ENCODE peak calls at places on chromosomes 2 and 18, in four cellular contexts. X is stimulated activated CD4-positive, alpha-beta T cell treated with anti-CD3 and anti-CD28 coated beads, Interleukin-15, amount 100 ng/mL, for 1 hour; R is iPS DF 6.9; W is heart right ventricle. Z is an unnamed sample.

GRCh38 chr2:201781583-201782051 is 884 bp upstream of the ALS2 start:
- DNase-seq in X (no peak), R (no peak), W (no peak), Z (no peak)

GRCh38 chr2:217106650-217107014 is 246.8 kb upstream of the TNP1 start:
- DNase-seq in X (no peak), R (no peak), W (no peak), Z (no peak)

GRCh38 chr2:124254621-124255020 is 229.5 kb downstream of the CNTNAP5 start:
- DNase-seq in X (no peak), R (no peak), W (no peak), Z (no peak)

GRCh38 chr18:23416283-23416682 is 36.8 kb upstream of the RIOK3 start:
- DNase-seq in X (no peak), R (no peak), W (no peak), Z (no peak)

GRCh38 chr2:152835674-152836073 is 117.3 kb downstream of the ARL6IP6 start:
- DNase-seq in X (no peak), R (no peak), W (no peak), Z (no peak)

GRCh38 chr2:237702439-237703397 is 75.3 kb downstream of the LRRFIP1 start:
- DNase-seq in X (no peak), R (no peak), W (peak; percentile 51), Z (no peak)

GRCh38 chr2:88841224-88841929 is 149.9 kb downstream of the RPIA start:
- DNase-seq in X (no peak), R (no peak), W (no peak), Z (no peak)

GRCh38 chr2:105521616-105522015 is 122.8 kb upstream of the FHL2 start:
- DNase-seq in X (no peak), R (no peak), W (no peak), Z (no peak)

GRCh38 chr2:128550801-128551416 is 232.2 kb upstream of the HS6ST1 start:
- DNase-seq in X (no peak), R (no peak), W (no peak), Z (no peak)

GRCh38 chr2:217905906-217906305 is 96.9 kb downstream of the TNS1 start:
- DNase-seq in X (no peak), R (no peak), W (no peak), Z (no peak)

GRCh38 chr2:26630669-26631360 is 10.4 kb downstream of the CIB4 start:
- DNase-seq in X (no peak), R (no peak), W (no peak), Z (no peak)

GRCh38 chr2:50658883-50659282 is 373.0 kb downstream of the NRXN1 start:
- DNase-seq in X (no peak), R (no peak), W (no peak), Z (no peak)

GRCh38 chr2:150698016-150698661 is 210.7 kb upstream of the RND3 start:
- DNase-seq in X (no peak), R (no peak), W (no peak), Z (no peak)

GRCh38 chr2:215713393-215713792 is 277.5 kb upstream of the FN1 start:
- DNase-seq in X (no peak), R (no peak), W (no peak), Z (no peak)

GRCh38 chr2:168470188-168470879 is 14.3 kb downstream of the CERS6 start:
- DNase-seq in X (no peak), R (no peak), W (no peak), Z (no peak)

GRCh38 chr2:236872971-236873370 is 212.7 kb upstream of the COPS8 start:
- DNase-seq in X (no peak), R (no peak), W (no peak), Z (no peak)